ENCODE peak calls at places on chromosomes 5 and 9, in nine cellular contexts. W is ureter; F is CD4-positive, alpha-beta T cell; P is skeletal muscle cell; T is astrocyte; V is A549; S is CD4-positive, CD25-positive, alpha-beta regulatory T cell; R is GM06990; N is fibroblast of pulmonary artery. O is an unnamed sample.

GRCh38 chr5:50559955-50560354 is 106.5 kb upstream of the PARP8 start:
- DNase-seq in S (no peak), P (no peak), N (no peak), R (no peak), F (no peak), T (no peak), V (no peak), W (no peak), O (no peak)

GRCh38 chr5:173984218-173984617 is 4.8 kb upstream of the C5orf47 start:
- DNase-seq in N (peak), V (peak), F (no peak), P (no peak), S (no peak), T (no peak), R (no peak), W (no peak), O (peak)

GRCh38 chr5:38662088-38662487 is 105.6 kb upstream of the LIFR start:
- DNase-seq in T (no peak), V (no peak), N (no peak), W (no peak), P (no peak), S (no peak), R (no peak), F (no peak), O (no peak)

GRCh38 chr5:126939887-126940286 is 90.5 kb downstream of the MARCHF3 start:
- DNase-seq in R (no peak), T (no peak), V (no peak), N (no peak), W (no peak), S (no peak), P (no peak), F (no peak), O (peak)

GRCh38 chr5:35859101-35859661 is 2.5 kb downstream of the IL7R start:
- DNase-seq in V (no peak), F (peak), P (no peak), R (no peak), S (peak), T (peak), N (peak), W (no peak), O (no peak)

GRCh38 chr5:115838885-115839518 is 2.4 kb downstream of the ATG12 start:
- DNase-seq in T (no peak), W (no peak), P (no peak), F (peak), S (peak), V (peak), N (peak), R (peak), O (peak)

GRCh38 chr9:96766199-96766598 is 11.7 kb downstream of the ZNF510 start:
- DNase-seq in F (no peak), R (no peak), P (no peak), N (no peak), W (no peak), V (no peak), T (no peak), S (no peak), O (no peak)

GRCh38 chr5:124238350-124238749 is 508.1 kb downstream of the ZNF608 start:
- DNase-seq in P (no peak), T (no peak), W (no peak), V (no peak), R (no peak), N (no peak), S (no peak), F (no peak), O (no peak)

GRCh38 chr5:14954620-14955343 is 83.2 kb upstream of the ANKH start:
- DNase-seq in V (no peak), T (no peak), R (no peak), F (no peak), W (no peak), S (no peak), P (no peak), N (no peak), O (no peak)

GRCh38 chr9:6646028-6646636 is 603 bp upstream of the GLDC start:
- DNase-seq in V (peak), S (no peak), F (no peak), W (no peak), T (no peak), N (no peak), P (no peak), R (peak), O (no peak)

GRCh38 chr5:171938358-171938757 is 68.1 kb downstream of the FBXW11 start:
- DNase-seq in S (no peak), R (no peak), F (no peak), W (no peak), T (no peak), P (no peak), N (no peak), V (no peak), O (no peak)

GRCh38 chr9:88706193-88707112 is 171.5 kb downstream of the NXNL2 start:
- DNase-seq in W (no peak), R (no peak), S (no peak), N (no peak), T (peak), F (no peak), V (no peak), P (no peak), O (no peak)

GRCh38 chr5:9148242-9148641 is 397.6 kb downstream of the SEMA5A start:
- DNase-seq in P (no peak), W (no peak), F (no peak), R (no peak), V (no peak), S (no peak), N (no peak), T (peak), O (peak)

GRCh38 chr5:62001640-62002039 is 304.4 kb upstream of the KIF2A start:
- DNase-seq in S (no peak), N (no peak), W (no peak), V (no peak), P (no peak), F (no peak), R (no peak), T (no peak), O (no peak)

GRCh38 chr9:4077499-4078102 is 222.3 kb downstream of the GLIS3 start:
- DNase-seq in P (peak), R (no peak), V (peak), N (peak), T (peak), F (peak), S (no peak), W (peak), O (peak)

GRCh38 chr9:93025736-93026135 is 32.8 kb upstream of the SUSD3 start:
- DNase-seq in R (no peak), P (no peak), W (no peak), V (no peak), F (no peak), T (no peak), S (no peak), N (no peak), O (no peak)

GRCh38 chr5:157245477-157245876 is 20.4 kb upstream of the CYFIP2 start:
- DNase-seq in P (no peak), F (no peak), N (peak), T (peak), R (no peak), W (no peak), S (no peak), V (no peak), O (peak)

GRCh38 chr9:127903557-127904475 is 4.4 kb upstream of the ST6GALNAC6 start:
- DNase-seq in R (peak), W (peak), N (no peak), S (no peak), F (no peak), T (no peak), V (no peak), P (no peak), O (no peak)

GRCh38 chr9:133189826-133190225 is 19.2 kb downstream of the OBP2B start:
- DNase-seq in T (no peak), V (no peak), R (no peak), F (no peak), S (no peak), P (no peak), W (no peak), N (no peak), O (no peak)

GRCh38 chr5:151284392-151284967 is 19.1 kb downstream of the SLC36A3 start:
- DNase-seq in W (no peak), N (no peak), F (no peak), V (peak), S (no peak), R (no peak), T (no peak), P (no peak), O (no peak)

GRCh38 chr9:76687861-76688374 is 76.3 kb upstream of the PCA3 start:
- DNase-seq in T (peak), W (no peak), N (peak), V (peak), F (no peak), R (no peak), P (peak), S (no peak), O (peak)

GRCh38 chr9:107251756-107252322 is 31.2 kb upstream of the RAD23B start:
- DNase-seq in F (no peak), V (peak), P (peak), R (no peak), W (no peak), N (peak), T (peak), S (no peak), O (peak)

GRCh38 chr5:157361865-157362465 is 96.0 kb downstream of the CYFIP2 start:
- DNase-seq in T (peak), F (no peak), S (no peak), W (no peak), N (peak), R (no peak), V (no peak), P (no peak), O (peak)

GRCh38 chr9:18396102-18396728 is 77.7 kb upstream of the ADAMTSL1 start:
- DNase-seq in N (peak), F (no peak), T (no peak), P (no peak), V (peak), W (no peak), S (no peak), R (no peak), O (peak)

GRCh38 chr9:125387861-125388524 is 126.4 kb downstream of the GAPVD1 start:
- DNase-seq in S (no peak), P (no peak), T (no peak), F (no peak), N (no peak), W (no peak), V (no peak), R (no peak), O (no peak)

GRCh38 chr9:78383130-78383529 is 86.2 kb downstream of the PSAT1 start:
- DNase-seq in S (no peak), W (no peak), T (peak), F (no peak), N (peak), P (no peak), V (peak), R (no peak), O (no peak)

GRCh38 chr9:129275626-129276247 is 97.7 kb upstream of the IER5L start:
- DNase-seq in V (no peak), F (no peak), T (no peak), P (no peak), R (no peak), N (peak), S (no peak), W (peak), O (no peak)

GRCh38 chr9:131702911-131703310 is 37.0 kb downstream of the RAPGEF1 start:
- DNase-seq in S (no peak), V (no peak), F (no peak), T (no peak), N (no peak), W (no peak), R (no peak), P (no peak), O (no peak)

GRCh38 chr5:107674655-107675054 is 3.9 kb upstream of the EFNA5 start:
- DNase-seq in F (no peak), T (no peak), V (no peak), S (no peak), R (no peak), P (no peak), W (no peak), N (peak), O (no peak)

GRCh38 chr5:39578887-39579497 is 154.2 kb upstream of the DAB2 start:
- DNase-seq in R (no peak), V (peak), W (no peak), F (no peak), T (peak), N (peak), P (no peak), S (peak), O (peak)

GRCh38 chr5:94288937-94289336 is 329.5 kb downstream of the KIAA0825 start:
- DNase-seq in P (peak), S (no peak), R (no peak), F (no peak), T (peak), W (no peak), V (no peak), N (peak), O (peak)

GRCh38 chr9:129310666-129311350 is 132.7 kb upstream of the IER5L start:
- DNase-seq in R (no peak), P (no peak), F (no peak), N (no peak), S (no peak), W (no peak), V (no peak), T (no peak), O (peak)

GRCh38 chr5:493758-494157 is 30.5 kb downstream of the SLC9A3 start:
- DNase-seq in S (no peak), F (no peak), W (no peak), N (no peak), R (no peak), P (no peak), V (no peak), T (no peak), O (no peak)

GRCh38 chr5:9654886-9655285 is 24.7 kb upstream of the TAS2R1 start:
- DNase-seq in V (no peak), P (peak), W (no peak), S (no peak), N (peak), T (peak), R (no peak), F (no peak), O (no peak)

GRCh38 chr9:649128-650074 is 192.1 kb upstream of the DMRT1 start:
- DNase-seq in V (no peak), R (no peak), F (no peak), N (no peak), P (no peak), W (no peak), T (no peak), S (no peak), O (no peak)

GRCh38 chr9:87445646-87446045 is 52.0 kb upstream of the DAPK1 start:
- DNase-seq in R (peak), F (no peak), P (no peak), S (no peak), N (peak), V (peak), T (no peak), W (no peak), O (peak)

GRCh38 chr9:34989946-34990635 is 546 bp downstream of the DNAJB5 start:
- DNase-seq in R (peak), T (peak), S (peak), W (peak), V (no peak), N (peak), F (no peak), P (no peak), O (peak)

GRCh38 chr5:179135006-179135405 is 74.8 kb downstream of the ZNF354C start:
- DNase-seq in F (no peak), W (no peak), T (no peak), S (no peak), N (no peak), P (no peak), R (no peak), V (no peak), O (no peak)

GRCh38 chr9:134475051-134475790 is 149.0 kb downstream of the RXRA start:
- DNase-seq in R (no peak), F (no peak), N (peak), W (peak), T (peak), V (peak), S (peak), P (peak), O (peak)

GRCh38 chr5:66362021-66362420 is 217.9 kb downstream of the SREK1 start:
- DNase-seq in S (no peak), N (no peak), T (no peak), W (no peak), V (no peak), P (no peak), F (no peak), R (no peak), O (no peak)

O was measured in fibroblast of mammary gland.